ENCODE peak calls at places on chromosomes 12 and 14, in seven cellular contexts. S is endothelial cell of umbilical vein, L is fibroblast of lung, D is astrocyte, W is hepatocyte, Z is neural progenitor cell, V is H1. K is an unnamed sample. For H3K9me3, the result is how much of the 10 kb centered on the place peaks cover.

GRCh38 chr12:48817957-48818830 is at the start of gene CACNB3:
- DNase-seq in S (peak), L (peak), D (peak), W (peak), Z (peak), V (no peak), K (peak)

GRCh38 chr14:64763801-64764511 is 59.7 kb downstream of the PLEKHG3 start:
- DNase-seq in S (peak), L (peak), D (peak), W (peak), Z (peak), V (no peak), K (peak)

GRCh38 chr12:110104188-110104969 is 19.8 kb upstream of the IFT81 start:
- DNase-seq in S (no peak), L (no peak), D (no peak), W (peak), Z (no peak), V (no peak), K (peak)

GRCh38 chr14:61147898-61148549 is 133.1 kb downstream of the TMEM30B start:
- DNase-seq in S (peak), L (peak), D (peak), W (no peak), Z (peak), V (no peak), K (no peak)

GRCh38 chr12:79935624-79936040 is 735 bp upstream of the PPP1R12A start:
- DNase-seq in S (no peak), L (peak), D (peak), W (no peak), Z (peak), V (no peak), K (peak)

GRCh38 chr14:24775919-24776318 is 141.9 kb upstream of the GZMB start:
- DNase-seq in S (no peak), L (no peak), D (no peak), W (no peak), Z (no peak), V (no peak), K (no peak)

GRCh38 chr12:6392499-6392898 is 8.5 kb downstream of the LTBR start:
- DNase-seq in S (no peak), L (no peak), D (no peak), W (no peak), Z (no peak), V (no peak), K (no peak)

GRCh38 chr14:76434220-76434619 is 58.3 kb downstream of the ESRRB start:
- DNase-seq in S (no peak), L (no peak), D (no peak), W (no peak), Z (no peak), V (no peak), K (no peak)

GRCh38 chr12:110543252-110543959 is 39.7 kb downstream of the PPTC7 start:
- DNase-seq in S (peak), L (peak), D (peak), W (peak), Z (no peak), V (no peak), K (peak)

GRCh38 chr14:68167019-68167716 is 347.6 kb downstream of the RAD51B start:
- DNase-seq in S (no peak), L (no peak), D (no peak), W (no peak), Z (no peak), V (no peak), K (no peak)

GRCh38 chr12:42564540-42564939 is 25.0 kb downstream of the PRICKLE1 start:
- DNase-seq in S (no peak), L (peak), D (peak), W (no peak), Z (no peak), V (no peak), K (peak)

GRCh38 chr12:91551242-91551641 is 368.6 kb upstream of the DCN start:
- DNase-seq in S (no peak), L (no peak), D (no peak), W (no peak), Z (no peak), V (no peak), K (no peak)

GRCh38 chr12:117816-118345 is 51.3 kb downstream of the IQSEC3 start:
- DNase-seq in S (no peak), L (no peak), D (no peak), W (no peak), Z (no peak), V (no peak), K (no peak)

GRCh38 chr14:24233538-24233866 is 773 bp downstream of the GMPR2 start:
- DNase-seq in S (no peak), L (no peak), D (no peak), W (no peak), Z (no peak), V (no peak), K (no peak)

DNA sequence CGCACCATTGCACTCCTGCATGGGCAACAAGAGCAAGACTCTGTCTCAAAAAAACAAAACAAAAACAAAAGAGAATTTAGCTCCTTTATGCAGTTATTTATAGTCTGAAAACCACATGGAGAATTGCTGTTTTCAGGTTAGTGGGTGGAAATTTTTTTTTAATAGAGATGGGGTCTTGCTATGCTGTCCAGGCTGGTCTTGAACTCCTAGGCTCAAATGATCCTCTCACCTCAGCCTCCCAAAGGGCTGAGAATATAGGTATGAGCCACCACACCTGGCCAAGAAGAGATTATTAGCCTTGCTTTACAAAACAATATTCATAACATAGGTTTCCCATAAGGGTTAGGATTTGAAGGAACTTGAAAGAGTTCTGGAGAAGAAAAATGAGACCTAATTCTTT is 12.1 kb upstream of the SRP54 start:
- DNase-seq in S (no peak), L (no peak), D (no peak), W (no peak), Z (no peak), V (no peak), K (no peak)
- H3K9me3 ChIP-seq in S (under half), L (under half), D (under half), W (under half), Z (under half), V (under half), K (under half)

GRCh38 chr12:124742111-124742510 is 121.6 kb downstream of the SCARB1 start:
- DNase-seq in S (peak), L (no peak), D (no peak), W (no peak), Z (no peak), V (no peak), K (no peak)

GRCh38 chr12:124739953-124740561 is 123.6 kb downstream of the SCARB1 start:
- DNase-seq in S (peak), L (peak), D (no peak), W (no peak), Z (no peak), V (no peak), K (no peak)

GRCh38 chr12:124742702-124743101 is 121.0 kb downstream of the SCARB1 start:
- DNase-seq in S (no peak), L (no peak), D (no peak), W (no peak), Z (no peak), V (no peak), K (no peak)

GRCh38 chr12:124740691-124741137 is 123.0 kb downstream of the SCARB1 start:
- DNase-seq in S (peak), L (peak), D (peak), W (peak), Z (no peak), V (no peak), K (no peak)

GRCh38 chr12:124741211-124741610 is 122.5 kb downstream of the SCARB1 start:
- DNase-seq in S (no peak), L (no peak), D (no peak), W (no peak), Z (no peak), V (no peak), K (no peak)
- TF ChIP-seq EZH2 in S (no peak), L (no peak), D (no peak), W (no peak), Z (no peak), V (no peak), K (no peak)

DNA sequence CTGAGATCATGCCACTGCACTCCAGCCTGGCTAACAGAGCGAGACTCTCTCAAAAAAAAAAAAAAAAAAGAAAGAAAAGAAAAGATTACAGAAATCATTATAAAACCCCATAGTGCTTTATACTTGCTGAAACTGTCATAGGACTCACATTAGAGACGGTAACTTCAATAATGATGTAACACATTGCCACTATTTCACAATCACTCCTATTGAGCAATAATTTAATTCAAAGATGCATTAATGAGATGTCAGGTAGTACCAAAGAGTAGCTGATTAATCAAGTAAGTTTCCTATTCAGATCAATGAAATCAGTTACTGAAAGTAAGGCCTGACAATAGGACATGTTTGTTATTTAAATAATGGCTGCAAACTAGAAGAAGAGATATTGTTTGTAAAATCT is 751.5 kb upstream of the ALG10B start:
- DNase-seq in S (no peak), L (no peak), D (no peak), W (no peak), Z (no peak), V (no peak), K (no peak)
- H3K9me3 ChIP-seq in S (under half), L (under half), D (under half), W (under half), Z (under half), V (under half), K (under half)

GRCh38 chr12:104108755-104109445 is 29.1 kb downstream of the NFYB start:
- DNase-seq in S (peak), L (peak), D (peak), W (peak), Z (peak), V (peak), K (peak)
- TF ChIP-seq EZH2 in S (no peak), L (no peak), D (no peak), W (no peak), Z (no peak), V (no peak), K (no peak)